ENCODE peak calls at places on chromosomes 4 and X, in seven cellular contexts. One of them, this sample, is unnamed.

GRCh38 chr4:158934996-158935669 is 166.3 kb downstream of the FNIP2 start:
- DNase-seq in GM23248: peak; percentile 39
- DNase-seq in astrocyte: peak; percentile 25
- DNase-seq in hepatic stellate cell: no peak
- DNase-seq in GM19239: no peak
- DNase-seq in mesothelial cell of epicardium: no peak
- DNase-seq in NCI-H1105 treated with DMSO at 0.1 percent for 48 hours: no peak
- DNase-seq in this sample: no peak

GRCh38 chrX:9626379-9626778 is 139.3 kb downstream of the GPR143 start:
- DNase-seq in GM23248: no peak
- DNase-seq in hepatic stellate cell: no peak
- DNase-seq in NCI-H1105 treated with DMSO at 0.1 percent for 48 hours: peak; percentile 47
- DNase-seq in GM19239: no peak
- DNase-seq in mesothelial cell of epicardium: no peak
- DNase-seq in astrocyte: peak; percentile 41
- DNase-seq in this sample: no peak

GRCh38 chr4:5758741-5759140 is 47.7 kb downstream of the EVC start:
- DNase-seq in GM23248: peak; percentile 99
- DNase-seq in GM19239: no peak
- DNase-seq in hepatic stellate cell: peak; percentile 90
- DNase-seq in mesothelial cell of epicardium: no peak
- DNase-seq in astrocyte: peak; percentile 96
- DNase-seq in NCI-H1105 treated with DMSO at 0.1 percent for 48 hours: no peak
- DNase-seq in this sample: no peak

GRCh38 chr4:119559044-119559647 is 69.5 kb downstream of the PDE5A start:
- DNase-seq in mesothelial cell of epicardium: no peak
- DNase-seq in NCI-H1105 treated with DMSO at 0.1 percent for 48 hours: peak; percentile 29
- DNase-seq in astrocyte: peak; percentile 36
- DNase-seq in GM19239: no peak
- DNase-seq in hepatic stellate cell: peak; percentile 24
- DNase-seq in GM23248: peak; percentile 74
- DNase-seq in this sample: no peak

GRCh38 chrX:154064637-154065435 is 32.7 kb downstream of the MECP2 start:
- DNase-seq in mesothelial cell of epicardium: no peak
- DNase-seq in GM19239: no peak
- DNase-seq in GM23248: no peak
- DNase-seq in astrocyte: no peak
- DNase-seq in hepatic stellate cell: no peak
- DNase-seq in NCI-H1105 treated with DMSO at 0.1 percent for 48 hours: no peak
- DNase-seq in this sample: no peak

GRCh38 chr4:2901186-2901585 is 57.5 kb downstream of the ADD1 start:
- DNase-seq in GM23248: no peak
- DNase-seq in GM19239: no peak
- DNase-seq in hepatic stellate cell: no peak
- DNase-seq in NCI-H1105 treated with DMSO at 0.1 percent for 48 hours: no peak
- DNase-seq in astrocyte: no peak
- DNase-seq in mesothelial cell of epicardium: no peak
- DNase-seq in this sample: no peak

GRCh38 chr4:157204634-157205244 is 15.8 kb upstream of the GRIA2 start:
- DNase-seq in GM19239: no peak
- DNase-seq in hepatic stellate cell: no peak
- DNase-seq in astrocyte: no peak
- DNase-seq in NCI-H1105 treated with DMSO at 0.1 percent for 48 hours: no peak
- DNase-seq in GM23248: peak; percentile 8
- DNase-seq in mesothelial cell of epicardium: no peak
- DNase-seq in this sample: no peak

GRCh38 chr4:4502694-4503311 is 39.0 kb downstream of the STX18 start:
- DNase-seq in GM19239: no peak
- DNase-seq in GM23248: peak; percentile 79
- DNase-seq in hepatic stellate cell: no peak
- DNase-seq in NCI-H1105 treated with DMSO at 0.1 percent for 48 hours: no peak
- DNase-seq in astrocyte: peak; percentile 72
- DNase-seq in mesothelial cell of epicardium: no peak
- DNase-seq in this sample: no peak

GRCh38 chr4:149713031-149713430 is 102.6 kb downstream of the IQCM start:
- DNase-seq in GM23248: no peak
- DNase-seq in mesothelial cell of epicardium: no peak
- DNase-seq in hepatic stellate cell: no peak
- DNase-seq in astrocyte: no peak
- DNase-seq in GM19239: no peak
- DNase-seq in NCI-H1105 treated with DMSO at 0.1 percent for 48 hours: no peak
- DNase-seq in this sample: no peak

GRCh38 chr4:19983072-19983471 is 268.6 kb upstream of the SLIT2 start:
- DNase-seq in mesothelial cell of epicardium: no peak
- DNase-seq in astrocyte: peak; percentile 96
- DNase-seq in GM23248: peak; percentile 95
- DNase-seq in hepatic stellate cell: peak; percentile 29
- DNase-seq in NCI-H1105 treated with DMSO at 0.1 percent for 48 hours: no peak
- DNase-seq in GM19239: no peak
- DNase-seq in this sample: no peak

GRCh38 chr4:31097999-31098398 is 377.8 kb downstream of the PCDH7 start:
- DNase-seq in mesothelial cell of epicardium: no peak
- DNase-seq in GM19239: no peak
- DNase-seq in astrocyte: no peak
- DNase-seq in GM23248: no peak
- DNase-seq in NCI-H1105 treated with DMSO at 0.1 percent for 48 hours: no peak
- DNase-seq in hepatic stellate cell: no peak
- DNase-seq in this sample: no peak

GRCh38 chrX:19683817-19684216 is 168.5 kb upstream of the MAP3K15 start:
- DNase-seq in NCI-H1105 treated with DMSO at 0.1 percent for 48 hours: no peak
- DNase-seq in hepatic stellate cell: no peak
- DNase-seq in astrocyte: no peak
- DNase-seq in GM19239: no peak
- DNase-seq in mesothelial cell of epicardium: no peak
- DNase-seq in GM23248: no peak
- DNase-seq in this sample: no peak

GRCh38 chrX:10415704-10416001 is 204.7 kb downstream of the MID1 start:
- DNase-seq in hepatic stellate cell: no peak
- DNase-seq in astrocyte: peak; percentile 69
- DNase-seq in mesothelial cell of epicardium: no peak
- DNase-seq in NCI-H1105 treated with DMSO at 0.1 percent for 48 hours: no peak
- DNase-seq in GM19239: no peak
- DNase-seq in GM23248: peak; percentile 59
- DNase-seq in this sample: no peak

GRCh38 chr4:127832585-127832984 is 48.1 kb upstream of the PLK4 start:
- DNase-seq in GM23248: no peak
- DNase-seq in NCI-H1105 treated with DMSO at 0.1 percent for 48 hours: no peak
- DNase-seq in mesothelial cell of epicardium: no peak
- DNase-seq in hepatic stellate cell: no peak
- DNase-seq in GM19239: no peak
- DNase-seq in astrocyte: no peak
- DNase-seq in this sample: no peak

GRCh38 chrX:50721771-50722521 is 92.0 kb downstream of the SHROOM4 start:
- DNase-seq in GM23248: no peak
- DNase-seq in astrocyte: no peak
- DNase-seq in hepatic stellate cell: no peak
- DNase-seq in mesothelial cell of epicardium: no peak
- DNase-seq in NCI-H1105 treated with DMSO at 0.1 percent for 48 hours: no peak
- DNase-seq in GM19239: no peak
- DNase-seq in this sample: no peak

GRCh38 chr4:30386266-30386895 is 333.8 kb upstream of the PCDH7 start:
- DNase-seq in GM23248: peak; percentile 20
- DNase-seq in hepatic stellate cell: no peak
- DNase-seq in mesothelial cell of epicardium: no peak
- DNase-seq in NCI-H1105 treated with DMSO at 0.1 percent for 48 hours: no peak
- DNase-seq in GM19239: no peak
- DNase-seq in astrocyte: peak; percentile 30
- DNase-seq in this sample: no peak

GRCh38 chr4:18318682-18319410 is 297.3 kb upstream of the LCORL start:
- DNase-seq in GM19239: no peak
- DNase-seq in GM23248: peak; percentile 1
- DNase-seq in astrocyte: no peak
- DNase-seq in mesothelial cell of epicardium: no peak
- DNase-seq in NCI-H1105 treated with DMSO at 0.1 percent for 48 hours: no peak
- DNase-seq in hepatic stellate cell: no peak
- DNase-seq in this sample: no peak

GRCh38 chrX:41684138-41684537 is 4.6 kb upstream of the GPR34 start:
- DNase-seq in mesothelial cell of epicardium: no peak
- DNase-seq in GM23248: no peak
- DNase-seq in hepatic stellate cell: no peak
- DNase-seq in NCI-H1105 treated with DMSO at 0.1 percent for 48 hours: no peak
- DNase-seq in astrocyte: no peak
- DNase-seq in GM19239: no peak
- DNase-seq in this sample: no peak

GRCh38 chr4:119585771-119586170 is 42.8 kb downstream of the PDE5A start:
- DNase-seq in astrocyte: peak; percentile 97
- DNase-seq in mesothelial cell of epicardium: no peak
- DNase-seq in NCI-H1105 treated with DMSO at 0.1 percent for 48 hours: no peak
- DNase-seq in GM23248: peak; percentile 9
- DNase-seq in GM19239: no peak
- DNase-seq in hepatic stellate cell: no peak
- DNase-seq in this sample: no peak

GRCh38 chr4:146742416-146742815 is 103.7 kb downstream of the POU4F2 start:
- DNase-seq in GM23248: no peak
- DNase-seq in astrocyte: peak; percentile 39
- DNase-seq in mesothelial cell of epicardium: no peak
- DNase-seq in hepatic stellate cell: no peak
- DNase-seq in NCI-H1105 treated with DMSO at 0.1 percent for 48 hours: no peak
- DNase-seq in GM19239: no peak
- DNase-seq in this sample: no peak